ENCODE peak calls at places on chromosomes 11 and 22, in five cellular contexts. U is GM12878, A is H1, O is K562, G is HepG2. W is an unnamed sample.

GRCh38 chr11:118998822-118999221 is 884 bp downstream of the CENATAC start:
- DNase-seq in O (peak; percentile 47), A (no peak), G (peak; percentile 81), U (no peak), W (no peak)

GRCh38 chr11:123046473-123047264 is 15.3 kb downstream of the HSPA8 start:
- DNase-seq in G (no peak), U (no peak), O (no peak), A (no peak), W (no peak)

GRCh38 chr11:69375316-69376154 is 81.6 kb downstream of the MYEOV start:
- DNase-seq in O (no peak), A (no peak), U (no peak), G (no peak), W (no peak)

GRCh38 chr11:78400701-78401100 is 16.9 kb downstream of the GAB2 start:
- DNase-seq in O (no peak), U (no peak), G (no peak), A (no peak), W (no peak)

GRCh38 chr11:95556342-95557151 is 233.0 kb downstream of the FAM76B start:
- DNase-seq in O (no peak), A (no peak), U (peak; percentile 75), G (no peak), W (peak; percentile 2)

GRCh38 chr22:48351376-48352085 is 1476.1 kb downstream of the BRD1 start:
- DNase-seq in O (no peak), U (no peak), G (no peak), A (no peak), W (no peak)

GRCh38 chr11:15927866-15928217 is 428.5 kb downstream of the SOX6 start:
- DNase-seq in A (no peak), O (no peak), U (no peak), G (no peak), W (no peak)

GRCh38 chr11:62889484-62890437 is 9.1 kb downstream of the SLC3A2 start:
- DNase-seq in G (peak; percentile 79), U (no peak), O (peak; percentile 78), A (no peak), W (no peak)

GRCh38 chr11:120337896-120338840 is 2.0 kb downstream of the ARHGEF12 start:
- DNase-seq in O (no peak), U (no peak), A (no peak), G (peak; percentile 27), W (no peak)

GRCh38 chr22:44625981-44626687 is 75.9 kb upstream of the PRR5 start:
- DNase-seq in G (peak; percentile 51), A (peak; percentile 93), O (peak; percentile 70), U (peak; percentile 15), W (peak; percentile 82)

DNA sequence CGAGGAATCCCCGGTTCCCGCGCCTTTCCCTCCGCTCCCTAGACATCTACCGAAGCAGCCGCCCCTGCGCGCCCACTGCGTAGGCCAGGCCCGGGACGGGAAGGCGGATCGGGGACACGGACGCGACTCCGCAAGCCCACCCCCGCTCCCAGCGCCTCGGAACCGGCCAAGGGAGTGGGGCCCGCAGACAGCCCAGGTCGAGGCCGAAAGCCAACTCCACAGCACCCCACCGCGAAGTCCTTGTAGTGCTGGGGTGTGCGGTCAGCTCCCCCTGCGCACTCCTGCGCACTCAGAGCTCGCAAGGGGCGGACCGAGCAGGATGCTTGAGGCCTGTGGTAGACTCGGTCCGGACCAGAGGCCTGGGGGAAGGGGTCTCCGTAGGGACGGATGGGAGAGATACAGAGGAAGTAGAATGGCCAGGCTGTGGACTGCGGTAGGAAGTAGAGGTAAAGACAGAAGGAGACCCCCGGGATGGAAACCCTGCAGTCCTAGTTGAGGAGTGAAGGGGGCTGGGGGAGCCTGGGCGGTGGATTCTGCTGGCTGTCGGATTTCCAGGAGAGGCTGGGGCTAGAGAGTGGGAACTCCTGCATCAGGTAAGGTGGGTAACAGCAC is 547 bp upstream of the SCARF2 start:
- DNase-seq in O (no peak), U (no peak), A (peak; percentile 80), G (no peak), W (no peak)
- TF ChIP-seq POLR2AphosphoS5 in O (no peak), U (no peak), A (no peak), G (no peak), W (no peak)

GRCh38 chr22:47189056-47189916 is 426.8 kb downstream of the TBC1D22A start:
- DNase-seq in A (no peak), O (no peak), U (no peak), G (no peak), W (no peak)
- TF ChIP-seq TAF1 in A (no peak), O (no peak), U (no peak), G (no peak), W (no peak)

GRCh38 chr22:21641417-21641794 is 696 bp upstream of the SDF2L1 start:
- DNase-seq in A (peak; percentile 59), G (peak; percentile 59), O (peak; percentile 95), U (no peak), W (no peak)

GRCh38 chr22:21642584-21643448 is 714 bp downstream of the SDF2L1 start:
- DNase-seq in G (peak; percentile 62), A (peak; percentile 84), U (no peak), O (peak; percentile 96), W (no peak)

GRCh38 chr22:21640810-21641209 is 1.3 kb upstream of the SDF2L1 start:
- DNase-seq in G (no peak), O (peak; percentile 58), A (no peak), U (no peak), W (no peak)

GRCh38 chr22:21643533-21644357 is 1.6 kb downstream of the SDF2L1 start:
- DNase-seq in O (peak; percentile 70), A (no peak), G (no peak), U (no peak), W (no peak)

DNA sequence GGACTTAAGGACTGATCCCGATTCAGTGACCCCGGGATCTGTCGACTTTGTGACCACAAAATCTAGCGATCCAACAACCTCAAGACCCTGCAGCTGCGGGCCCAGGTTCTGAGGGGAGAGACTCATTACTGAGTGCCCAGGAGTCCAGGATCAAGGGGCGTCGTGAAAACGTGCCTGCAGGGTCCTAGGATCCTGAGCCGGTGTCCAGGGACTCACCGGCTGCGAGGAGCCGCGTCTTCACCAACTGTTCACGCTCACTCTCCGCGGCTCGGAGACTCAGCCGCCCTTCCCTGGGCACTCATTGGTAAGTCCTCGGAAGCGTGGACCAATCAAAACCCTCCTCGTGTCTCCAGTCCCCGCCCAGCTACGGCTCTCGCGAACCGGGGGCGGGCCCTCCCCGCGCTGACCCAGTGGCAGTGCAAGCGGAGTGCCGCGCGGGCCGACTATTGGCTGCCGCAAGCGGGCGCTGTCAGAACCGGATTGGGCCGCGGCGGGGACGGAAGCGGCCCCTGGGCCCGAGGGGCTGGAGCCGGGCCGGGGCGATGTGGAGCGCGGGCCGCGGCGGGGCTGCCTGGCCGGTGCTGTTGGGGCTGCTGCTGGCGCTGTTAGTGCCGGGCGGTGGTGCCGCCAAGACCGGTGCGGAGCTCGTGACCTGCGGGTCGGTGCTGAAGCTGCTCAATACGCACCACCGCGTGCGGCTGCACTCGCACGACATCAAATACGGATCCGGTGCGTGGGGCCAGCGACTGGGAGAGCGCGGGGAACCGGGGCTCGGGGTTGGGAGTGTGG is at the start of gene SDF2L1:
- DNase-seq in A (peak; percentile 96), O (peak; percentile 100), G (peak; percentile 97), U (peak; percentile 88), W (peak; percentile 99)
- TF ChIP-seq POLR2A in A (peak; percentile 64), O (no peak), G (peak; percentile 91), U (peak; percentile 95), W (peak; percentile 84)

DNA sequence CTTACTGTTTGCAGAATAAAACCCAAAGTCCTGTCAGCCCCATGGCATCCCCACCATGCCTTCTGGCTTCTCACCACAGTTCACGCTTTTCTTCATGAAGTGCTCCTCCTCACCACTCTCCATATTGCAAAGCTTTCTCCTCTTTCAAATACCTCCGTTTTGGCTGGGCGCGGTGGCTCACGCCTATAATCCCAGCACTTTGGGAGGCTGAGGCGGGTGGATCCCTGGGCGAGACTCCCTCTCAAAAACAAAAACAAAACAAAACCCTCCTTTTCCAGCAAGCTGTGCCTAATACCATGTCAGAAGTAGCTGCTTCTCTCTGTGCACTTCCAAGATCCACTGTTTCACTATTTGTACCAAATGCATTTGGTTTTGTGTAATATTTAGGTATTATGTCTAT is 6.7 kb downstream of the BACE1 start:
- DNase-seq in U (no peak), O (no peak), A (no peak), G (no peak), W (no peak)
- TF ChIP-seq POLR2AphosphoS5 in U (no peak), O (no peak), A (no peak), G (no peak), W (no peak)

DNA sequence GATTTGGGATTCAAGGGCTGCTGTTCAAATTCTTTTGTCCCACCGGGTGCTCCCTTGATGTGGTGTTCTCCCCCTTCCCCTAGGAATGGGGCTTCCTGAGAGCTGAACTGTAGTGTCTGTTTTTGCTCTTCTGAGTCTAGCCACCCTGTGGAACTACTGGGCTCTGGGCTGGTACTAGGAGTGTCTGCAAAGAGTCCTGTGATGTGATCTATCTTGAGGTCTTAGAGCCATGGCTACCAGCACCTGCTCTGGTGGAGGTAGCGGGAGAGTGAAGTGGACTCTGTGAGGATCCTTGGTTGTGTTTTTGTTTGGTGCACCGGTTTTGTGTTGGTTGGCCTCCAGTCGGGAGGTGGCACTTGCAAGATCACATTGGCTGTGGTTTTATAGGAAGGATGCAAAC is 46.2 kb downstream of the OR2AT4 start:
- DNase-seq in G (no peak), A (peak; percentile 24), U (no peak), O (no peak), W (no peak)
- TF ChIP-seq TAF1 in G (no peak), A (no peak), U (no peak), O (no peak), W (no peak)

GRCh38 chr11:112163875-112164521 is at the start of gene IL18:
- DNase-seq in G (no peak), O (peak; percentile 53), A (peak; percentile 57), U (no peak), W (no peak)
- TF ChIP-seq POLR2A in G (no peak), O (peak; percentile 42), A (no peak), U (no peak), W (no peak)

GRCh38 chr11:1557904-1558831 is 13.9 kb downstream of the DUSP8 start:
- DNase-seq in U (no peak), O (no peak), G (no peak), A (no peak), W (peak; percentile 19)
- TF ChIP-seq POLR2AphosphoS5 in U (no peak), O (no peak), G (no peak), A (no peak), W (no peak)

GRCh38 chr11:61042961-61043540 is 59.2 kb upstream of the CD5 start:
- DNase-seq in G (no peak), U (peak; percentile 61), A (no peak), O (no peak), W (no peak)

GRCh38 chr11:61045271-61045670 is 57.0 kb upstream of the CD5 start:
- DNase-seq in U (no peak), O (no peak), A (no peak), G (no peak), W (no peak)

GRCh38 chr11:61037694-61038093 is 64.6 kb upstream of the CD5 start:
- DNase-seq in O (no peak), U (no peak), A (no peak), G (no peak), W (no peak)

GRCh38 chr11:61042537-61042936 is 59.8 kb upstream of the CD5 start:
- DNase-seq in O (no peak), A (no peak), U (no peak), G (no peak), W (no peak)

GRCh38 chr11:61041755-61042518 is 60.4 kb upstream of the CD5 start:
- DNase-seq in G (no peak), O (no peak), A (no peak), U (no peak), W (peak; percentile 80)
- TF ChIP-seq TAF1 in G (no peak), O (no peak), A (no peak), U (peak; percentile 74), W (no peak)

W was measured in GM12892.